ENCODE peak calls at places on chromosomes 6 and 20, in six cellular contexts. O, T, A, H, J and N are unnamed samples.

GRCh38 chr20:36120241-36120640 is 34.3 kb upstream of the EPB41L1 start:
- DNase-seq in O (no peak), T (no peak), A (no peak), H (no peak), J (no peak), N (no peak)

GRCh38 chr6:90227165-90227564 is 69.5 kb downstream of the BACH2 start:
- DNase-seq in O (no peak), T (no peak), A (no peak), H (no peak), J (no peak), N (no peak)

GRCh38 chr6:42698217-42698616 is 24.2 kb downstream of the PRPH2 start:
- DNase-seq in O (no peak), T (no peak), A (no peak), H (no peak), J (no peak), N (no peak)

GRCh38 chr6:105202486-105202885 is 22.7 kb upstream of the POPDC3 start:
- DNase-seq in O (no peak), T (no peak), A (no peak), H (no peak), J (no peak), N (peak)

GRCh38 chr20:33656010-33656782 is 5.9 kb upstream of the C20orf144 start:
- DNase-seq in O (no peak), T (no peak), A (no peak), H (peak), J (no peak), N (no peak)

GRCh38 chr20:34269996-34270627 is 28.9 kb downstream of the ASIP start:
- DNase-seq in O (no peak), T (peak), A (no peak), H (no peak), J (no peak), N (no peak)

GRCh38 chr6:99940582-99940981 is 53.4 kb downstream of the MCHR2 start:
- DNase-seq in O (no peak), T (no peak), A (no peak), H (no peak), J (no peak), N (no peak)

GRCh38 chr6:108874470-108875160 is 26.4 kb downstream of the ARMC2 start:
- DNase-seq in O (no peak), T (peak), A (no peak), H (no peak), J (no peak), N (no peak)

GRCh38 chr6:157271441-157271840 is 51.9 kb downstream of the TMEM242 start:
- DNase-seq in O (no peak), T (no peak), A (no peak), H (peak), J (no peak), N (no peak)

GRCh38 chr20:63500902-63501817 is 2.3 kb upstream of the EEF1A2 start:
- DNase-seq in O (no peak), T (no peak), A (no peak), H (peak), J (no peak), N (no peak)

GRCh38 chr6:53300656-53301551 is 47.8 kb downstream of the ELOVL5 start:
- DNase-seq in O (no peak), T (peak), A (no peak), H (no peak), J (no peak), N (peak)
- H3K27ac ChIP-seq in O (no peak), T (peak), A (no peak), H (peak), J (no peak), N (no peak)

DNA sequence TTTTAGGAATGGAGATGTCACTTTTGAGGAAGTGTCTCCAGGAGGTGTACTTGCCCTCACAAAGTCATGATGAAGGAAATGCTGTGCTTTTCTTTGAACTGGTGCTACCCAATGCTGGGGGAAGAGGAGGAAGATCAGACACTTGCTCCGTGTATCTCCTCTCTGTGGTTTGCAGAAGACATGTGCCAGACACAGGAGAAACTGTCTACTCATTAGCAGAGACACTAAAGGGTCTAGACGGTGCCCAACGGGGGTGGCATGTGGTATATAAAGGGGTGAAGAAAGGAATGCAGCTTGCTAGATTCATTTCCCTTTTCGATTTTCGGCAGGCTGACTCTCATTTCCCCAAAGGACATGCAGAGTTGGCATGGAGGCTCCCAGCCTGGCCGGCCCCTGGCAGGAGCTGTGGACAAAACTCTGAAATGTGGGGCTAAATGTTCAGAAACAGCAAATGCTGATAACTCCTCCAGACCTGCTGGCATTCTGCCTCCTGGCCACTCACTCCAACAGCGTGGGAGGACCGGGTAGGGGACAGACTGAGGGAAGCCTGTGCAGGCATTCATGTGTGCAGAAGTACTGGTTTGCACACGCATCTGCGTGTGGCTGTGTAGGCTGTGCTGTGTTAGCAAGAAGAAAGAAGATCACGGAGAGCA is 59.6 kb upstream of the QKI start:
- DNase-seq in O (no peak), T (peak), A (no peak), H (no peak), J (no peak), N (no peak)
- H3K27ac ChIP-seq in O (no peak), T (peak), A (no peak), H (peak), J (no peak), N (no peak)

DNA sequence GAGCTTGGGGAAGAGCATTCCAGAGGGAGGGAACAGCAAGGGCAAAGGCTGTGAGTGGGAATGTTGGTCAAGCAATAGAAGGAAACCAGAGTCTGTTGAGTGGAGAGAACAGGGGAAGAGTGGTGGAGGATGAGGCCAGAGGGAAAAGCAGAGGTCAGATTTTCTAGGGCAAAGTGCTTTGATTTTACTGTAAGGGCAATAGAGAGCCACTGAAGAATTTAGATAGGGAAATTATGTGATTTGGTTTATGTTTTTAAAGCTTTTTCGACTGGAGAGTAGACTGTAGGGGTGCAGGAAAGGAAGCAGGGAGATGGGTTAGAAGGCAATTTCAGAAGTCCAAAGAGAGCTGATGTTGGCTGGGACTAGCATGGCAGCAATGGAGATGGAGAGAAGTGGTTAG is 4.4 kb downstream of the L3MBTL1 start:
- DNase-seq in O (no peak), T (no peak), A (no peak), H (no peak), J (no peak), N (no peak)
- H3K27ac ChIP-seq in O (no peak), T (no peak), A (no peak), H (no peak), J (no peak), N (no peak)

GRCh38 chr6:142816024-142816423 is 129.0 kb downstream of the HIVEP2 start:
- DNase-seq in O (no peak), T (no peak), A (no peak), H (no peak), J (no peak), N (no peak)
- H3K27ac ChIP-seq in O (no peak), T (no peak), A (no peak), H (no peak), J (no peak), N (no peak)

GRCh38 chr20:61812771-61813485 is 252.8 kb downstream of the TAF4 start:
- DNase-seq in O (no peak), T (no peak), A (no peak), H (peak), J (no peak), N (no peak)
- H3K27ac ChIP-seq in O (no peak), T (no peak), A (no peak), H (no peak), J (no peak), N (no peak)

GRCh38 chr20:11920083-11920482 is 2.4 kb downstream of the BTBD3 start:
- DNase-seq in O (no peak), T (no peak), A (no peak), H (no peak), J (no peak), N (no peak)
- H3K27ac ChIP-seq in O (no peak), T (no peak), A (no peak), H (no peak), J (no peak), N (no peak)

GRCh38 chr6:137783640-137784198 is 83.3 kb upstream of the TNFAIP3 start:
- DNase-seq in O (no peak), T (no peak), A (no peak), H (no peak), J (no peak), N (no peak)

GRCh38 chr6:137782166-137783039 is 84.7 kb upstream of the TNFAIP3 start:
- DNase-seq in O (no peak), T (no peak), A (no peak), H (no peak), J (no peak), N (no peak)

GRCh38 chr6:137780447-137781034 is 86.5 kb upstream of the TNFAIP3 start:
- DNase-seq in O (peak), T (no peak), A (no peak), H (peak), J (no peak), N (no peak)

GRCh38 chr6:137779982-137780381 is 87.1 kb upstream of the TNFAIP3 start:
- DNase-seq in O (no peak), T (no peak), A (no peak), H (no peak), J (no peak), N (no peak)

DNA sequence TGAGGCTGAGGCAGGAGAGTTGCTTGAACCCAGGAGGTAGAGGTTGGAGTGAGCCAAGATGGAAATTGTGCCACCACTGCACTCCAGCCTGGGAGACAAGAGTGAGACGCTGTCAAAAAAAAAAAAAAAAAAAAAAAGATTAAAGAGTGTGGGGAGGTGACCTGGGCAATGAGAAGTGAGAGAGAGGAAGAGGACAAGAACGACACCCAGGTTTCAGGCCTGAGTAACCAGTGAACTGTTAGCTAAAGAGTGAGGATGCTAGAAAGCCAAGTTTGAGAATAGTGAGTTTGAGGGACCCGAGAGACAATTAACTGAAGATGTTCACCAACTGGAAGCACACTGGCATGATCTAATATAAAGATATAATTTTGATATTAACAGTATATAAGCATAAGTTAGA is 85.4 kb upstream of the TNFAIP3 start:
- DNase-seq in O (no peak), T (no peak), A (no peak), H (no peak), J (no peak), N (no peak)
- H3K27ac ChIP-seq in O (no peak), T (no peak), A (no peak), H (no peak), J (no peak), N (no peak)

DNA sequence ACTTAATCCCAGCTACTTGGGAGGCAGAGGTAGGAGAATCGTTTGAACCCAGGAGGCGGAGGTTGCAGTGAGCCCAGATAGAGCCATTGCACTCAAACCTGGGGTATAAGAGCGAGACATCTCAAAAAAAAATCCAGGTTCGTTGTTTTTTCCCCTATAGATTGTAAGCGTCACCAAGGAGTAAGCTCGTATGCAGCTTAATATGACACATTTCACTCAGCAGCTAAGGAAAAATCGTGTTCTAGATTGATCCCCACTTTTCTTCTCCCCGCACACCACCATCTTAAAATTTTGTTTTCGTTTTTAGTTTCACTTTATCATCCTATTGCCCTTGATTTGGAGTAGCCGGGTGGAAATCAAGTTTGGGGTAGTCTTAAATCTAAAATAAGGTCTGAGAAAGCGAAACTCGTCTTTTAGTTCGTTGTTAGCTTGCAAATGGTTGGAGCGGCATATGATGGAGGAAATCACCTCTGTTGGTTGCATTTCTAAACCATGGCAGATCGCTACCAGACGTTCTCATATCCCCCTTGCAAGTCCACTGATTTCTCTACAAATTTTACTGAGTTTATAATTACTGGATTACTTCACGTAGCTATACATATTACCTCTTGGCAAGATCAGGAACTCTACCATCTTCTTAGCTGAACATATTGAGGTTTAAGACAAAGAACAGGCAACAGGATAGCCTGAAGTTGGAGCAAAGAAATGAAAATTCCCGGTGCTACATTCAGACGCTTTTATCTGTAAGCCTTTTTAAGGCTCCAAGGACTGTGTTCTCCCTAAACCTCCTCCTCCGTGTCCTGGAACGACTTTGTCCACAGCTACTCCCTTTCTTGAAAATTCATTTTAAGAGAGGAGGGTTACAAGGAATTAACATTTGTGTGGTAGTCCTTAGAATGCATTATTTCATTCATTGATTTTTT is 91.1 kb upstream of the BTN3A2 start:
- DNase-seq in O (no peak), T (peak), A (no peak), H (peak), J (no peak), N (no peak)
- H3K27ac ChIP-seq in O (peak), T (peak), A (no peak), H (peak), J (peak), N (no peak)

GRCh38 chr6:34667481-34668238 is 28.9 kb downstream of the ILRUN start:
- DNase-seq in O (no peak), T (no peak), A (no peak), H (peak), J (no peak), N (no peak)
- H3K27ac ChIP-seq in O (no peak), T (no peak), A (no peak), H (no peak), J (peak), N (no peak)

GRCh38 chr6:169144356-169144755 is 109.3 kb downstream of the THBS2 start:
- DNase-seq in O (no peak), T (no peak), A (no peak), H (peak), J (no peak), N (no peak)

GRCh38 chr6:169140986-169141495 is 112.6 kb downstream of the THBS2 start:
- DNase-seq in O (no peak), T (no peak), A (no peak), H (peak), J (no peak), N (no peak)

GRCh38 chr6:169139179-169139971 is 114.3 kb downstream of the THBS2 start:
- DNase-seq in O (no peak), T (no peak), A (no peak), H (no peak), J (no peak), N (no peak)

GRCh38 chr6:169145476-169145875 is 108.2 kb downstream of the THBS2 start:
- DNase-seq in O (no peak), T (no peak), A (no peak), H (no peak), J (no peak), N (no peak)

DNA sequence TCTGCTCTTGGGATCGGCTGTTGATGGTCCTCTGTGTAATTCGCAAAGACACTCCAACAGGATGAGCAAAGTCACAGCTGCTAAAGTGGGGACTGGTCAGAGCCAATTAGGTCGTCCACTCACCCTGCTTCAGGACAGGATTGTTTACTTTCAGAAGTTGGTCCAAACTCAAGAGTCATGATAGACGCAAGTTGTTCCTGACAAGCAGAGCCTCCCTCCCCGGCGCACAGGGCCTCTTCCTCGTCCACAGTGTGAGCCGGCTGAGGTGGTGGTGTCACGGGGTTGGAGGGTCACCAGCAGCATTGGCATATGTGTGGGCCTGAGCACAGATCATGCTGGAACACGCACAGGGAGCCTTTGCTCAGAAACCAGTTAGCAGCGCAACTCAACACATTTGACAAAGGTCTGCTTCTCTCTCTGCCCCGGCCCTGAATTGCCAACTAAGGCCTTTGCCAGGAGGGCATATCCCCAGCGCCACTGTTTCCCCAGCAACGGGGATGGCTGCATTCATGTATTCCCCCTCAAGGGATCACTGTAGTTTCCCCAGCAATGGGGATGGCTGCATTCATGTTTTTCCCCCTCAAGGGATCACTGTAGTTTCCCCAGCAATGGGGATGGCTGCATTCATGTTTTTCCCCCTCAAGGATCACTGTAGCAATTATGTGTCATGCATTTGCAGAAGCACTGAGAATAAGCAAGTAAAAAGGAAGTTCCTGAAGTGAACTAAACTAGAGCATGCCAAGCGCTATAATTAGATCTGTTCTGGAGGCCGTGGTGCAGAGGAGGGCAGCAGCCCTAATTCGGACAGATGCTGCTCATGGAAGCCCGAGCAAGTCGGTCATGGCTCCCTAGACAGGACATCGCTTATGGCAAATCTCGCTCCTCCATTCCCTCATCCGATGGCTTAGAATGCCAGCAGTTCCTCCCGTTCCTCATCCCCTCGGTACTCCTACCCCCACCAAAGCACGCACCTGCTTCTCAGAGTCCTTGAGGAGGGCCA is 111.6 kb downstream of the THBS2 start:
- DNase-seq in O (no peak), T (peak), A (no peak), H (peak), J (no peak), N (no peak)
- H3K27ac ChIP-seq in O (no peak), T (no peak), A (no peak), H (no peak), J (no peak), N (no peak)